ENCODE peak calls at places on chromosomes 11 and 22, in six cellular contexts. E is Calu3, C is smooth muscle cell of the brain vasculature, F is HTR-8/SVneo, A is HS-5, O is pancreas. K is an unnamed sample.

GRCh38 chr11:67674442-67674871 is at the start of gene ALDH3B2:
- DNase-seq in E (peak), C (no peak), F (no peak), A (no peak), O (peak), K (peak)

GRCh38 chr11:125871391-125872137 is 15.9 kb upstream of the HYLS1 start:
- DNase-seq in E (peak), C (no peak), F (peak), A (no peak), O (no peak), K (no peak)

GRCh38 chr11:60831143-60831500 is 10.8 kb upstream of the CCDC86 start:
- DNase-seq in E (peak), C (peak), F (peak), A (peak), O (peak), K (peak)

GRCh38 chr11:74453373-74453975 is 13.9 kb downstream of the KCNE3 start:
- DNase-seq in E (peak), C (peak), F (peak), A (peak), O (peak), K (peak)

GRCh38 chr11:32023370-32023964 is 67.4 kb upstream of the RCN1 start:
- DNase-seq in E (no peak), C (no peak), F (no peak), A (no peak), O (no peak), K (no peak)

GRCh38 chr11:20048246-20048645 is 112.0 kb downstream of the DBX1 start:
- DNase-seq in E (no peak), C (no peak), F (no peak), A (no peak), O (no peak), K (no peak)

GRCh38 chr11:130712480-130712879 is 203.8 kb downstream of the SNX19 start:
- DNase-seq in E (no peak), C (no peak), F (no peak), A (no peak), O (no peak), K (no peak)

GRCh38 chr11:37124384-37124783 is 526.3 kb upstream of the RAG2 start:
- DNase-seq in E (no peak), C (no peak), F (no peak), A (peak), O (no peak), K (no peak)

GRCh38 chr11:316031-316701 is 2.3 kb downstream of the IFITM1 start:
- DNase-seq in E (no peak), C (no peak), F (no peak), A (no peak), O (peak), K (peak)

GRCh38 chr22:30947163-30947820 is 21.3 kb downstream of the MORC2 start:
- DNase-seq in E (no peak), C (no peak), F (no peak), A (no peak), O (no peak), K (peak)

GRCh38 chr11:107566569-107566968 is 1.0 kb upstream of the ALKBH8 start:
- DNase-seq in E (no peak), C (no peak), F (no peak), A (no peak), O (no peak), K (no peak)

GRCh38 chr22:37661160-37661924 is 2.8 kb downstream of the PDXP start:
- DNase-seq in E (no peak), C (no peak), F (no peak), A (no peak), O (no peak), K (no peak)

GRCh38 chr11:38538866-38539651 is 1941.0 kb upstream of the RAG2 start:
- DNase-seq in E (no peak), C (no peak), F (no peak), A (no peak), O (no peak), K (no peak)

GRCh38 chr11:97110376-97110775 is 720.6 kb downstream of the JRKL start:
- DNase-seq in E (no peak), C (no peak), F (no peak), A (peak), O (no peak), K (no peak)

GRCh38 chr11:86440305-86440716 is 65.6 kb downstream of the CCDC81 start:
- DNase-seq in E (no peak), C (no peak), F (no peak), A (no peak), O (no peak), K (no peak)

GRCh38 chr11:44269369-44270351 is 40.3 kb downstream of the ALX4 start:
- DNase-seq in E (no peak), C (no peak), F (peak), A (no peak), O (no peak), K (no peak)

GRCh38 chr11:64022125-64022784 is 13.5 kb upstream of the FLRT1 start:
- DNase-seq in E (no peak), C (no peak), F (no peak), A (no peak), O (no peak), K (no peak)

GRCh38 chr11:45802531-45803317 is 2.2 kb upstream of the SLC35C1 start:
- DNase-seq in E (no peak), C (no peak), F (no peak), A (no peak), O (no peak), K (no peak)

GRCh38 chr11:61814958-61815789 is 1.6 kb downstream of the FADS1 start:
- DNase-seq in E (peak), C (peak), F (peak), A (peak), O (peak), K (peak)

GRCh38 chr11:129620705-129621104 is 194.9 kb upstream of the TMEM45B start:
- DNase-seq in E (no peak), C (no peak), F (no peak), A (no peak), O (no peak), K (no peak)

GRCh38 chr11:114319716-114320328 is 23.6 kb downstream of the NNMT start:
- DNase-seq in E (no peak), C (no peak), F (no peak), A (no peak), O (no peak), K (no peak)

GRCh38 chr22:39110631-39111561 is 13.9 kb downstream of the APOBEC3H start:
- DNase-seq in E (no peak), C (no peak), F (no peak), A (no peak), O (no peak), K (no peak)

GRCh38 chr22:19290400-19291217 is 910 bp downstream of the CLTCL1 start:
- DNase-seq in E (no peak), C (no peak), F (no peak), A (no peak), O (peak), K (peak)

GRCh38 chr11:68505596-68505995 is 45.0 kb downstream of the PPP6R3 start:
- DNase-seq in E (no peak), C (no peak), F (no peak), A (no peak), O (no peak), K (no peak)

GRCh38 chr11:46658259-46658658 is 40.9 kb downstream of the ATG13 start:
- DNase-seq in E (no peak), C (no peak), F (no peak), A (no peak), O (no peak), K (no peak)

GRCh38 chr11:121557348-121557747 is 104.6 kb upstream of the SORL1-AS1 start:
- DNase-seq in E (no peak), C (no peak), F (no peak), A (no peak), O (no peak), K (no peak)

GRCh38 chr11:95135155-95135554 is 45.5 kb downstream of the ENDOD1 start:
- DNase-seq in E (no peak), C (no peak), F (no peak), A (no peak), O (no peak), K (no peak)

GRCh38 chr11:43823316-43823715 is 57.3 kb upstream of the ALKBH3 start:
- DNase-seq in E (no peak), C (no peak), F (no peak), A (no peak), O (no peak), K (no peak)

GRCh38 chr11:80815752-80816453 is 1375.1 kb upstream of the TENM4 start:
- DNase-seq in E (no peak), C (no peak), F (no peak), A (no peak), O (no peak), K (no peak)

GRCh38 chr11:44502506-44502905 is 63.0 kb upstream of the CD82 start:
- DNase-seq in E (no peak), C (no peak), F (no peak), A (no peak), O (no peak), K (no peak)

GRCh38 chr11:111298466-111299110 is at the start of gene POU2AF3:
- DNase-seq in E (no peak), C (no peak), F (no peak), A (no peak), O (peak), K (no peak)

GRCh38 chr11:94719864-94720263 is 48.3 kb upstream of the AMOTL1 start:
- DNase-seq in E (no peak), C (no peak), F (no peak), A (no peak), O (no peak), K (no peak)

GRCh38 chr11:8207080-8208000 is 38.5 kb upstream of the RIC3 start:
- DNase-seq in E (no peak), C (no peak), F (no peak), A (no peak), O (no peak), K (no peak)

GRCh38 chr22:29587938-29588699 is 7.2 kb upstream of the NIPSNAP1 start:
- DNase-seq in E (peak), C (no peak), F (no peak), A (peak), O (no peak), K (no peak)

GRCh38 chr11:86108146-86108545 is 39.3 kb upstream of the PICALM start:
- DNase-seq in E (no peak), C (no peak), F (no peak), A (no peak), O (no peak), K (no peak)